ENCODE peak calls at places on chromosomes 6 and 20, in nine cellular contexts. N is dorsolateral prefrontal cortex; Q is CD8-positive, alpha-beta T cell; B is psoas muscle; C is adrenal gland; S is Peyer's patch; T is fibroblast of lung; G is neural progenitor cell; Z is ovary. J is an unnamed sample.
A peak's percentile ranks its signal among the peaks of the same experiment; 100 is the strongest.

GRCh38 chr6:15290962-15291704 is 45.3 kb downstream of the JARID2 start:
- DNase-seq in N (no peak), Q (no peak), B (no peak), C (no peak), S (no peak), T (no peak), G (peak; percentile 39), Z (no peak), J (no peak)

GRCh38 chr6:50381106-50381415 is 331.3 kb upstream of the DEFB112 start:
- DNase-seq in N (no peak), Q (no peak), B (no peak), C (no peak), S (no peak), T (peak; percentile 19), G (peak; percentile 43), Z (no peak), J (no peak)

GRCh38 chr20:14067631-14068030 is 72.3 kb downstream of the MACROD2 start:
- DNase-seq in N (no peak), Q (no peak), B (no peak), C (no peak), S (no peak), T (no peak), G (no peak), Z (no peak), J (no peak)

GRCh38 chr6:88983532-88983931 is 20.1 kb upstream of the RNGTT start:
- DNase-seq in N (no peak), Q (no peak), B (peak; percentile 19), C (peak; percentile 34), S (no peak), T (peak; percentile 60), G (peak; percentile 48), Z (peak; percentile 34), J (peak; percentile 9)

GRCh38 chr6:140346461-140346860 is 972.0 kb upstream of the CITED2 start:
- DNase-seq in N (no peak), Q (no peak), B (no peak), C (no peak), S (no peak), T (peak; percentile 67), G (no peak), Z (peak; percentile 44), J (no peak)

GRCh38 chr6:105601541-105602174 is 198.8 kb upstream of the PREP start:
- DNase-seq in N (peak; percentile 86), Q (no peak), B (peak; percentile 71), C (peak; percentile 74), S (peak; percentile 25), T (peak; percentile 100), G (no peak), Z (no peak), J (peak; percentile 75)

GRCh38 chr6:41284726-41285125 is 1.8 kb downstream of the TREM1 start:
- DNase-seq in N (no peak), Q (no peak), B (no peak), C (no peak), S (no peak), T (peak; percentile 14), G (no peak), Z (no peak), J (no peak)

GRCh38 chr6:23021487-23021886 is 452.1 kb downstream of the HDGFL1 start:
- DNase-seq in N (no peak), Q (no peak), B (no peak), C (no peak), S (no peak), T (no peak), G (no peak), Z (no peak), J (no peak)

GRCh38 chr6:37339911-37340638 is 13.7 kb upstream of the RNF8 start:
- DNase-seq in N (no peak), Q (no peak), B (no peak), C (no peak), S (no peak), T (peak; percentile 49), G (no peak), Z (no peak), J (no peak)

GRCh38 chr6:168031411-168032382 is 34.2 kb downstream of the KIF25 start:
- DNase-seq in N (no peak), Q (no peak), B (no peak), C (no peak), S (no peak), T (peak; percentile 50), G (no peak), Z (no peak), J (no peak)

GRCh38 chr20:21681219-21681931 is 24.1 kb upstream of the PAX1 start:
- DNase-seq in N (no peak), Q (no peak), B (peak; percentile 26), C (no peak), S (no peak), T (no peak), G (no peak), Z (no peak), J (no peak)

DNA sequence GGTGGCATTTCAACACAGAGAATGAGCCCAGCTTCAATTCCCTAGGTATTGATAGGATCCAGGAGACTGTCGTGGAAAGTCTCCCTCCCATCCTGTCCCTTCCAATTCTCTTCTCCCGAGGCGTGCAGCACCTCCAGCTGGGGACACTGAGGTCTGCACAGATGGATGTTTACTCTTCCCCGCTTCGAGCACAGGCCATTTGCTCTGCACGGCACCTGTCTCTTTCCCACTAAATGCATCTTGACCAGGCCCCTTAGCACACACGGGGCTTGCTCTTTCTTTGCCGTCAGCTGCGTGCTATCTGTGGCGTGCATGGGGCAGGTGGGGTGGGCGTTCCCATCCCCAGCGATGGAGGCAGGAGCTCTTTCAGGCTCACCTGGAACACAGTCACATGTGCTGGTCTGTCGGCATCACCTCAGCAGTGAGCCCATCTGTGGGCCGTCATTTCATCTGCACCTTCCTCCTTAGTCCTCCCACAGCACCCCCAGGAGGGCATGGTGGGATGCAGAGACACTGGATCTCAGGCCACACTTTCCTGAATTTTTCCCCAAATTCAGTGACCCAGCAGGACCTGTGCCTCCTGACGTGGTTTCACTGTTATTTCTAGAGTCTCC is 35.1 kb downstream of the RBM38 start:
- DNase-seq in N (no peak), Q (no peak), B (no peak), C (no peak), S (no peak), T (no peak), G (no peak), Z (no peak), J (no peak)
- TF ChIP-seq CTCF in N (no peak), Q (no peak), B (no peak), C (no peak), S (no peak), T (no peak), G (peak; percentile 10), Z (no peak), J (no peak)

GRCh38 chr6:149130093-149130872 is 187.2 kb upstream of the TAB2 start:
- DNase-seq in N (no peak), Q (no peak), B (no peak), C (no peak), S (no peak), T (peak; percentile 21), G (no peak), Z (no peak), J (no peak)
- H3K27ac ChIP-seq in N (no peak overlapping the region), Q (no peak overlapping the region), B (no peak overlapping the region), C (no peak overlapping the region), S (no peak overlapping the region), T (no peak overlapping the region), G (no peak overlapping the region), Z (no peak overlapping the region), J (no peak overlapping the region)

GRCh38 chr20:40702504-40702903 is 13.5 kb upstream of the MAFB start:
- DNase-seq in N (no peak), Q (no peak), B (no peak), C (no peak), S (no peak), T (no peak), G (no peak), Z (no peak), J (no peak)
- TF ChIP-seq CTCF in N (no peak), Q (no peak), B (no peak), C (no peak), S (no peak), T (peak; percentile 21), G (no peak), Z (no peak), J (peak; percentile 18)

GRCh38 chr6:121711472-121711871 is 276.0 kb downstream of the GJA1 start:
- DNase-seq in N (no peak), Q (no peak), B (no peak), C (no peak), S (no peak), T (no peak), G (peak; percentile 29), Z (no peak), J (no peak)
- H3K27ac ChIP-seq in N (no peak overlapping the region), Q (no peak overlapping the region), B (no peak overlapping the region), C (no peak overlapping the region), S (no peak overlapping the region), T (no peak overlapping the region), G (no peak overlapping the region), Z (no peak overlapping the region), J (no peak overlapping the region)

DNA sequence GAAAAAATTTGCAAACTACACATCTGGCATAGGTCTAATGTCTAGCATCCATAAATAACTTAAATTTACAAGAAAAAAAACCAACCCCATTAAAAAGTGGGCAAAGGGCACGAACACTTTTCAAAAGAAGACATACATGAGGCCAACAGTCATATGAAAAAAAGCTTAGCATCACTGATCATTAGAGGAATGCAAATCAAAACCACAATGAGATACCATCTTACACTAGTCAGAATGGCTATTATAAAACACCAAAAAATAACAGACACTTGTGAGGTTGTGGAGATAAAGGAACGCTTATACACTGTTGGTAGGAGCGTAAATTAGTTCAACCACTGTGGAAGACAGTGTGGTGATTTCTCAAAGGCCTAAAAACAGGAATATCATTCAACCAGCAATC is 33.7 kb upstream of the EPB41L2 start:
- DNase-seq in N (no peak), Q (no peak), B (no peak), C (no peak), S (no peak), T (no peak), G (no peak), Z (no peak), J (no peak)
- TF ChIP-seq CTCF in N (no peak), Q (no peak), B (no peak), C (no peak), S (no peak), T (no peak), G (no peak), Z (no peak), J (no peak)

GRCh38 chr6:31729515-31729978 is 448 bp upstream of the DDAH2 start:
- DNase-seq in N (peak; percentile 76), Q (peak; percentile 60), B (peak; percentile 89), C (peak; percentile 86), S (peak; percentile 87), T (peak; percentile 91), G (peak; percentile 97), Z (peak; percentile 95), J (peak; percentile 90)
- H3K27ac ChIP-seq in N (peak overlapping the region; percentile 86), Q (peak overlapping the region; percentile 11), B (peak overlapping the region; percentile 73), C (peak overlapping the region; percentile 61), S (peak overlapping the region; percentile 89), T (peak overlapping the region; percentile 76), G (peak overlapping the region; percentile 59), Z (peak overlapping the region; percentile 97), J (peak overlapping the region; percentile 94)

GRCh38 chr20:2026514-2026913 is 32.7 kb upstream of the PDYN start:
- DNase-seq in N (no peak), Q (no peak), B (no peak), C (no peak), S (no peak), T (no peak), G (no peak), Z (no peak), J (no peak)

GRCh38 chr20:2026004-2026403 is 32.1 kb upstream of the PDYN start:
- DNase-seq in N (no peak), Q (no peak), B (no peak), C (no peak), S (no peak), T (no peak), G (no peak), Z (no peak), J (no peak)

GRCh38 chr20:2022163-2022562 is 28.3 kb upstream of the PDYN start:
- DNase-seq in N (no peak), Q (no peak), B (no peak), C (no peak), S (no peak), T (no peak), G (no peak), Z (no peak), J (peak; percentile 32)

GRCh38 chr20:2023151-2023550 is 29.3 kb upstream of the PDYN start:
- DNase-seq in N (no peak), Q (no peak), B (no peak), C (no peak), S (no peak), T (no peak), G (no peak), Z (no peak), J (no peak)
- TF ChIP-seq CTCF in N (no peak), Q (no peak), B (no peak), C (no peak), S (no peak), T (no peak), G (no peak), Z (no peak), J (no peak)

J was measured in RWPE1.